ENCODE peak calls at places on chromosomes 1 and 21, in seven cellular contexts. E is Daoy, N is AG09309, L is fibroblast of lung, O is GM04504, W is Right ventricle myocardium inferior, D is NCI-H774. X is an unnamed sample.

GRCh38 chr1:234533975-234534876 is 55.2 kb upstream of the TARBP1 start:
- DNase-seq in E (peak), N (peak), L (peak), O (peak), W (peak), D (no peak), X (no peak)

GRCh38 chr21:41881051-41881450 is 1.9 kb upstream of the PRDM15 start:
- DNase-seq in E (no peak), N (no peak), L (no peak), O (no peak), W (no peak), D (no peak), X (no peak)

GRCh38 chr1:67626495-67627235 is 58.3 kb upstream of the GADD45A start:
- DNase-seq in E (peak), N (no peak), L (peak), O (no peak), W (no peak), D (no peak), X (no peak)

GRCh38 chr1:207388721-207389120 is 65.4 kb upstream of the CR2 start:
- DNase-seq in E (no peak), N (no peak), L (no peak), O (no peak), W (no peak), D (no peak), X (no peak)

GRCh38 chr1:203284411-203285208 is 20.7 kb upstream of the BTG2 start:
- DNase-seq in E (no peak), N (no peak), L (no peak), O (no peak), W (no peak), D (no peak), X (no peak)

GRCh38 chr1:66824771-66825170 is 23.7 kb upstream of the INSL5 start:
- DNase-seq in E (no peak), N (no peak), L (no peak), O (no peak), W (no peak), D (no peak), X (no peak)

GRCh38 chr1:211734359-211734758 is 58.9 kb upstream of the NEK2 start:
- DNase-seq in E (no peak), N (no peak), L (no peak), O (no peak), W (no peak), D (no peak), X (peak)

GRCh38 chr1:117534995-117535467 is 70.8 kb upstream of the TENT5C start:
- DNase-seq in E (peak), N (peak), L (peak), O (no peak), W (no peak), D (peak), X (peak)

GRCh38 chr1:6415979-6416656 is 3.6 kb downstream of the HES2 start:
- DNase-seq in E (no peak), N (no peak), L (no peak), O (no peak), W (peak), D (no peak), X (no peak)

GRCh38 chr1:235051521-235051920 is 77.1 kb downstream of the TOMM20 start:
- DNase-seq in E (no peak), N (no peak), L (no peak), O (no peak), W (no peak), D (peak), X (no peak)

GRCh38 chr1:8083739-8084484 is 57.8 kb upstream of the ERRFI1 start:
- DNase-seq in E (peak), N (no peak), L (peak), O (no peak), W (no peak), D (no peak), X (no peak)

GRCh38 chr1:15056515-15057285 is 96.8 kb upstream of the TMEM51 start:
- DNase-seq in E (peak), N (peak), L (peak), O (no peak), W (peak), D (no peak), X (no peak)

GRCh38 chr1:229109320-229109761 is 161.6 kb upstream of the RAB4A start:
- DNase-seq in E (no peak), N (no peak), L (no peak), O (no peak), W (no peak), D (no peak), X (no peak)

GRCh38 chr1:150165622-150166612 is 16.2 kb downstream of the PLEKHO1 start:
- DNase-seq in E (peak), N (no peak), L (peak), O (no peak), W (no peak), D (peak), X (no peak)

GRCh38 chr1:23561076-23561812 is 1.9 kb upstream of the ID3 start:
- DNase-seq in E (no peak), N (no peak), L (peak), O (no peak), W (no peak), D (no peak), X (no peak)

GRCh38 chr1:114118351-114118990 is 35.2 kb downstream of the SYT6 start:
- DNase-seq in E (no peak), N (no peak), L (no peak), O (no peak), W (no peak), D (no peak), X (no peak)

GRCh38 chr1:2859219-2859880 is 57.9 kb upstream of the TTC34 start:
- DNase-seq in E (no peak), N (no peak), L (no peak), O (no peak), W (no peak), D (no peak), X (no peak)

GRCh38 chr1:114094303-114094663 is 59.4 kb downstream of the SYT6 start:
- DNase-seq in E (peak), N (peak), L (peak), O (peak), W (no peak), D (no peak), X (no peak)

GRCh38 chr21:43338951-43339350 is 88.0 kb downstream of the SIK1 start:
- DNase-seq in E (no peak), N (no peak), L (no peak), O (no peak), W (no peak), D (no peak), X (no peak)

X was measured in NCI-H510A treated with DMSO at 0.1 percent for 48 hours.